ENCODE peak calls at places on chromosomes 3 and 15, in eight cellular contexts. One of them, this sample, is unnamed.

GRCh38 chr3:122484985-122485384 is 29.8 kb downstream of the KPNA1 start:
- DNase-seq in pancreas: no peak
- DNase-seq in hepatocyte: no peak
- DNase-seq in body of pancreas: no peak
- DNase-seq in Peyer's patch: no peak
- DNase-seq in psoas muscle: no peak
- DNase-seq in PC-9: peak; percentile 46
- DNase-seq in adrenal gland: no peak
- DNase-seq in this sample: no peak

GRCh38 chr3:152183473-152183872 is 85.3 kb upstream of the MBNL1 start:
- DNase-seq in pancreas: no peak
- DNase-seq in hepatocyte: peak; percentile 15
- DNase-seq in body of pancreas: peak; percentile 19
- DNase-seq in Peyer's patch: peak; percentile 54
- DNase-seq in psoas muscle: peak; percentile 48
- DNase-seq in PC-9: no peak
- DNase-seq in adrenal gland: no peak
- DNase-seq in this sample: peak; percentile 38

GRCh38 chr15:34737379-34737928 is 17.3 kb downstream of the GJD2 start:
- DNase-seq in pancreas: no peak
- DNase-seq in hepatocyte: no peak
- DNase-seq in body of pancreas: no peak
- DNase-seq in Peyer's patch: no peak
- DNase-seq in psoas muscle: no peak
- DNase-seq in PC-9: no peak
- DNase-seq in adrenal gland: no peak
- DNase-seq in this sample: no peak

GRCh38 chr3:63995056-63995576 is 28.2 kb downstream of the PSMD6 start:
- DNase-seq in pancreas: no peak
- DNase-seq in hepatocyte: no peak
- DNase-seq in body of pancreas: no peak
- DNase-seq in Peyer's patch: no peak
- DNase-seq in psoas muscle: no peak
- DNase-seq in PC-9: no peak
- DNase-seq in adrenal gland: no peak
- DNase-seq in this sample: no peak

GRCh38 chr3:104987859-104988258 is 378.9 kb upstream of the ALCAM start:
- DNase-seq in pancreas: no peak
- DNase-seq in hepatocyte: no peak
- DNase-seq in body of pancreas: no peak
- DNase-seq in Peyer's patch: no peak
- DNase-seq in psoas muscle: no peak
- DNase-seq in PC-9: no peak
- DNase-seq in adrenal gland: no peak
- DNase-seq in this sample: no peak

GRCh38 chr15:49023354-49023753 is 22.9 kb downstream of the SECISBP2L start:
- DNase-seq in pancreas: no peak
- DNase-seq in hepatocyte: no peak
- DNase-seq in body of pancreas: no peak
- DNase-seq in Peyer's patch: no peak
- DNase-seq in psoas muscle: no peak
- DNase-seq in PC-9: no peak
- DNase-seq in adrenal gland: no peak
- DNase-seq in this sample: no peak

GRCh38 chr3:156711113-156711512 is 36.7 kb downstream of the TIPARP start:
- DNase-seq in pancreas: no peak
- DNase-seq in hepatocyte: no peak
- DNase-seq in body of pancreas: no peak
- DNase-seq in Peyer's patch: no peak
- DNase-seq in psoas muscle: no peak
- DNase-seq in PC-9: no peak
- DNase-seq in adrenal gland: no peak
- DNase-seq in this sample: no peak

GRCh38 chr15:69653846-69654245 is 201.2 kb downstream of the RPLP1 start:
- DNase-seq in pancreas: no peak
- DNase-seq in hepatocyte: no peak
- DNase-seq in body of pancreas: no peak
- DNase-seq in Peyer's patch: no peak
- DNase-seq in psoas muscle: no peak
- DNase-seq in PC-9: no peak
- DNase-seq in adrenal gland: no peak
- DNase-seq in this sample: no peak

GRCh38 chr15:37933685-37934084 is 755 bp upstream of the TMCO5A start:
- DNase-seq in pancreas: no peak
- DNase-seq in hepatocyte: peak; percentile 12
- DNase-seq in body of pancreas: no peak
- DNase-seq in Peyer's patch: no peak
- DNase-seq in psoas muscle: no peak
- DNase-seq in PC-9: no peak
- DNase-seq in adrenal gland: no peak
- DNase-seq in this sample: no peak
- TF ChIP-seq CTCF in pancreas: no peak
- TF ChIP-seq CTCF in hepatocyte: no peak
- TF ChIP-seq CTCF in body of pancreas: no peak
- TF ChIP-seq CTCF in Peyer's patch: no peak
- TF ChIP-seq CTCF in psoas muscle: no peak
- TF ChIP-seq CTCF in PC-9: no peak
- TF ChIP-seq CTCF in adrenal gland: no peak
- TF ChIP-seq CTCF in this sample: no peak

GRCh38 chr15:67072951-67073350 is 7.5 kb downstream of the SMAD3 start:
- DNase-seq in pancreas: no peak
- DNase-seq in hepatocyte: no peak
- DNase-seq in body of pancreas: no peak
- DNase-seq in Peyer's patch: no peak
- DNase-seq in psoas muscle: no peak
- DNase-seq in PC-9: no peak
- DNase-seq in adrenal gland: no peak
- DNase-seq in this sample: no peak
- H3K27ac ChIP-seq in pancreas: no peak overlapping the region
- H3K27ac ChIP-seq in hepatocyte: peak overlapping the region; percentile 58
- H3K27ac ChIP-seq in body of pancreas: no peak overlapping the region
- H3K27ac ChIP-seq in Peyer's patch: peak overlapping the region; percentile 63
- H3K27ac ChIP-seq in psoas muscle: peak overlapping the region; percentile 84
- H3K27ac ChIP-seq in PC-9: peak overlapping the region; percentile 64
- H3K27ac ChIP-seq in adrenal gland: no peak overlapping the region
- H3K27ac ChIP-seq in this sample: no peak overlapping the region

GRCh38 chr15:99593070-99593469 is 27.3 kb downstream of the MEF2A start:
- DNase-seq in pancreas: no peak
- DNase-seq in hepatocyte: no peak
- DNase-seq in body of pancreas: no peak
- DNase-seq in Peyer's patch: no peak
- DNase-seq in psoas muscle: no peak
- DNase-seq in PC-9: no peak
- DNase-seq in adrenal gland: no peak
- DNase-seq in this sample: no peak
- H3K36me3 ChIP-seq in pancreas: no peaks in the 10 kb centered on the region
- H3K36me3 ChIP-seq in hepatocyte: no peaks in the 10 kb centered on the region
- H3K36me3 ChIP-seq in body of pancreas: no peaks in the 10 kb centered on the region
- H3K36me3 ChIP-seq in Peyer's patch: no peaks in the 10 kb centered on the region
- H3K36me3 ChIP-seq in psoas muscle: no peaks in the 10 kb centered on the region
- H3K36me3 ChIP-seq in PC-9: no peaks in the 10 kb centered on the region
- H3K36me3 ChIP-seq in adrenal gland: no peaks in the 10 kb centered on the region
- H3K36me3 ChIP-seq in this sample: no peaks in the 10 kb centered on the region

DNA sequence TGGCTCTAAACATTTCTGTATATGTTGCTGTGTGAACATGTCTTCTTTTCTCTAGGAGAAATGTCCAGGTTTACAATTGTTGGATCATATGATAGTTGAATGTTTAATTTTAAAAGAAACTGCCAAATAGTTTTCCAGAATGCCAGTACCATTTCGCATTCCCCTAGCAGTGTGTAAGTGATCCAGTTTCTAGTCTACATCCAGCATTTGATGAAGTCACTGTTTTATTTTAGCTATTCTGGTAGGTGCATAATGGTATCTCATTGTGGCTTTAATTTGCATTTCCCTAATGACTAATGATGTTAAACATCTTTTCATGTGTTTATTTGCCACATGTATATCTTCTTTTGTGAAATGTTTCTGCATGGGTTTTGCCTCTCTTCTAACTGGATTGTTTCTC is 68.7 kb downstream of the VPS8 start:
- DNase-seq in pancreas: no peak
- DNase-seq in hepatocyte: no peak
- DNase-seq in body of pancreas: no peak
- DNase-seq in Peyer's patch: no peak
- DNase-seq in psoas muscle: no peak
- DNase-seq in PC-9: no peak
- DNase-seq in adrenal gland: no peak
- DNase-seq in this sample: no peak
- TF ChIP-seq CTCF in pancreas: no peak
- TF ChIP-seq CTCF in hepatocyte: no peak
- TF ChIP-seq CTCF in body of pancreas: no peak
- TF ChIP-seq CTCF in Peyer's patch: no peak
- TF ChIP-seq CTCF in psoas muscle: no peak
- TF ChIP-seq CTCF in PC-9: no peak
- TF ChIP-seq CTCF in adrenal gland: no peak
- TF ChIP-seq CTCF in this sample: no peak

DNA sequence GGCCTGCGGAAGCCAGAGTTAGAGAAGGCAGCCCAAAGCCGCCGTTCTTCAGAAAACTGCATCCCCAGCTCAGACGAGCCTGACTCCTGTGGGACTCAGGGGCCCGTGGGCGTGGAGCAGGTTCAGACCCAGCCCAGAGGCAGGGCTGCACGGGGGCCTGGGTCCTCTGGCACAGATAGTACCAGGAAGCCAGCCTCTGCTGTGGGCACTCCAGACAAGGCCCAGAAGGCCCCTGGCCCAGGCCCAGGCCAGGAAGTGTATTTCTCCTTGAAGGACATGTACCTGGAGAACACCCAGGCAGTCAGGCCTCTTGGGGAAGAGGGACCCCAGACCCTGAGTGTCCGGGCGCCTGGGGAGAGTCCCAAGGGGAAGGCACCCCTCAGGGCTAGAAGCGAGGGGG is 23.1 kb downstream of the ALPK3 start:
- DNase-seq in pancreas: no peak
- DNase-seq in hepatocyte: no peak
- DNase-seq in body of pancreas: peak; percentile 61
- DNase-seq in Peyer's patch: no peak
- DNase-seq in psoas muscle: peak; percentile 70
- DNase-seq in PC-9: no peak
- DNase-seq in adrenal gland: no peak
- DNase-seq in this sample: peak; percentile 45
- H3K27ac ChIP-seq in pancreas: peak overlapping the region; percentile 99
- H3K27ac ChIP-seq in hepatocyte: peak overlapping the region; percentile 67
- H3K27ac ChIP-seq in body of pancreas: peak overlapping the region; percentile 93
- H3K27ac ChIP-seq in Peyer's patch: peak overlapping the region; percentile 75
- H3K27ac ChIP-seq in psoas muscle: peak overlapping the region; percentile 99
- H3K27ac ChIP-seq in PC-9: peak overlapping the region; percentile 65
- H3K27ac ChIP-seq in adrenal gland: peak overlapping the region; percentile 85
- H3K27ac ChIP-seq in this sample: peak overlapping the region; percentile 96

DNA sequence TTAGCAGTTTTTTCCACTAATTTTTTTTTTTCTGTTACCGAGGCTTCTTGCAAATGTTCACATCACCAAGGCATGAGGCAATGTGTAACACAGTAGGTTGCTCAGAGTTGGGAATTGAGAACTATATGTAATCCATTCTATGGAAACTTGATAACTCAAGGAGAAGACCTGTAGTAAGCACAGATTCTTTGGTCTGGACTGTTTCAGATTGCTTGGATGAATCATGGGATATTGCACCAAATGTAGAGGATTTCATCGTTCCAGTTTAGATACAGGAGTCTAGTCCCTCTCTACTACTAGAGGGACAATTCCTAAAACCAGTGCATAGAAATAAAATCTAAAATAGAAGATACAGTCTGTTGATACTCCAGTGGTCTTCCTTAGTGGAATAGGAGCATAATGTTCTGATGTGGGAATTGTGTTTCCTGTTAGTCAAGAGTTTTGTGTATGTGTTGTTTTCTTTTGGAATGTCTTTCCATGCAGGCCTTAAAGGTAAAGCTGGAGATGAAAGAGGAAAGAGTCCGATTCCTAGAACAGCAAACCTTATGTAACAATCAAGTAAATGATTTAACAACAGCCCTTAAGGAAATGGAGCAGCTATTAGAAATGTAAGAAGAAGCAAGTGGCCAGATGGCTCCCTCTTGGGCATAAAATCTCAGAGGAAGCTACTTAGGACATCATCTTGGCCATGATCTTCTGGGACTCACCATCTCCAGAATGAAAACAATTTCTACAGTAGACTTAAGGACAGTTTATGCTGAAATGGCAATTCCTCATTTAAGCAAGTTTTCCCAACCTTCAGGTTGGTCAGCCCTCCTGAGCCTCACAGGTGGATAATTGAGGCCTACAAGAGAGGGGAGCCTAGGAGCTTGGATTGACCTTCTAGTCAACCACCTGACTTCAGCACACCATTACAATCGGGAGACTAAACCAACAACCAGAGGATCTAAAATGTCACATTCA is 10.7 kb downstream of the KNSTRN start:
- DNase-seq in pancreas: no peak
- DNase-seq in hepatocyte: no peak
- DNase-seq in body of pancreas: no peak
- DNase-seq in Peyer's patch: no peak
- DNase-seq in psoas muscle: no peak
- DNase-seq in PC-9: no peak
- DNase-seq in adrenal gland: no peak
- DNase-seq in this sample: no peak
- H3K36me3 ChIP-seq in pancreas: peaks cover 8% of the 10 kb centered on the region
- H3K36me3 ChIP-seq in hepatocyte: no peaks in the 10 kb centered on the region
- H3K36me3 ChIP-seq in body of pancreas: peaks cover 2% of the 10 kb centered on the region
- H3K36me3 ChIP-seq in Peyer's patch: no peaks in the 10 kb centered on the region
- H3K36me3 ChIP-seq in psoas muscle: no peaks in the 10 kb centered on the region
- H3K36me3 ChIP-seq in PC-9: peaks cover 14% of the 10 kb centered on the region
- H3K36me3 ChIP-seq in adrenal gland: peaks cover 22% of the 10 kb centered on the region
- H3K36me3 ChIP-seq in this sample: peaks cover 52% of the 10 kb centered on the region

GRCh38 chr3:138265745-138266144 is 63.9 kb downstream of the NME9 start:
- DNase-seq in pancreas: no peak
- DNase-seq in hepatocyte: no peak
- DNase-seq in body of pancreas: no peak
- DNase-seq in Peyer's patch: no peak
- DNase-seq in psoas muscle: no peak
- DNase-seq in PC-9: no peak
- DNase-seq in adrenal gland: no peak
- DNase-seq in this sample: no peak

GRCh38 chr3:138260636-138261035 is 69.0 kb downstream of the NME9 start:
- DNase-seq in pancreas: no peak
- DNase-seq in hepatocyte: no peak
- DNase-seq in body of pancreas: no peak
- DNase-seq in Peyer's patch: no peak
- DNase-seq in psoas muscle: no peak
- DNase-seq in PC-9: no peak
- DNase-seq in adrenal gland: no peak
- DNase-seq in this sample: no peak

GRCh38 chr3:138259126-138259525 is 70.5 kb downstream of the NME9 start:
- DNase-seq in pancreas: no peak
- DNase-seq in hepatocyte: no peak
- DNase-seq in body of pancreas: no peak
- DNase-seq in Peyer's patch: no peak
- DNase-seq in psoas muscle: no peak
- DNase-seq in PC-9: no peak
- DNase-seq in adrenal gland: no peak
- DNase-seq in this sample: no peak

GRCh38 chr3:138267083-138267482 is 62.6 kb downstream of the NME9 start:
- DNase-seq in pancreas: no peak
- DNase-seq in hepatocyte: no peak
- DNase-seq in body of pancreas: no peak
- DNase-seq in Peyer's patch: no peak
- DNase-seq in psoas muscle: no peak
- DNase-seq in PC-9: no peak
- DNase-seq in adrenal gland: no peak
- DNase-seq in this sample: no peak

DNA sequence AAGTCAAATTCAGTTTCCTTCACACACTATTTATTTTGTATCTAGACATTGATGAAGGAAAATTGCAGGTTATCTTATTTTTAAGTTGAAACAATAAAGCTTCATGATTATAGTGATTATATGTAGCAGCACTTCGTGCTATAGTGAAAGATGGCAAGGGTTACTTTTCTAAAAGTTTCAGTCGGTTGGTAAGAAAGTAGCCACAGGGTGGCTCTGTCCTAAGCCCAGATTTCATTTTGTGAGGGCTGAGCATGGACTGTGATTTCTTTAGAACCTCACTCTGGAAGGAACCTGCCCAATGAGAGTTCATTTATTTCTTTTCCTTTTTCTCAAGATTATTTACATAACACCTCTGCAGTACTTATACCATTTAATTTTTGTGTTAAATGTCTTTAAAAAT is 66.5 kb downstream of the NME9 start:
- DNase-seq in pancreas: no peak
- DNase-seq in hepatocyte: no peak
- DNase-seq in body of pancreas: no peak
- DNase-seq in Peyer's patch: no peak
- DNase-seq in psoas muscle: no peak
- DNase-seq in PC-9: no peak
- DNase-seq in adrenal gland: no peak
- DNase-seq in this sample: no peak
- TF ChIP-seq CTCF in pancreas: no peak
- TF ChIP-seq CTCF in hepatocyte: peak; percentile 3
- TF ChIP-seq CTCF in body of pancreas: no peak
- TF ChIP-seq CTCF in Peyer's patch: no peak
- TF ChIP-seq CTCF in psoas muscle: peak; percentile 13
- TF ChIP-seq CTCF in PC-9: no peak
- TF ChIP-seq CTCF in adrenal gland: no peak
- TF ChIP-seq CTCF in this sample: no peak